ENCODE peak calls at places on chromosomes 6 and 20, in seven cellular contexts. T is M059J, S is T-helper 9 cell, R is NAMALWA, N is WTC11, K is CMK, Q is iPS-NIHi11. G is an unnamed sample.

GRCh38 chr6:139850512-139850911 is 476.1 kb upstream of the CITED2 start:
- DNase-seq in Q (no peak), T (no peak), K (no peak), N (no peak), S (no peak), R (no peak), G (no peak)

GRCh38 chr6:4210619-4211419 is 75.4 kb upstream of the ECI2 start:
- DNase-seq in R (peak; percentile 68), T (peak; percentile 68), K (no peak), Q (peak; percentile 78), S (peak; percentile 28), N (peak; percentile 82), G (peak; percentile 61)

GRCh38 chr6:118618676-118619377 is 32.6 kb downstream of the CEP85L start:
- DNase-seq in S (peak; percentile 56), R (peak; percentile 65), K (no peak), T (peak; percentile 15), Q (peak; percentile 68), N (peak; percentile 77), G (peak; percentile 23)

GRCh38 chr6:154852700-154853099 is 119.5 kb downstream of the SCAF8 start:
- DNase-seq in N (no peak), R (no peak), T (peak; percentile 82), K (no peak), Q (no peak), S (no peak), G (no peak)

GRCh38 chr20:1959156-1959555 is 34.7 kb downstream of the PDYN start:
- DNase-seq in R (no peak), S (no peak), N (no peak), Q (no peak), T (no peak), K (no peak), G (no peak)

GRCh38 chr20:47546184-47547033 is 44.7 kb downstream of the NCOA3 start:
- DNase-seq in R (no peak), S (no peak), T (no peak), N (no peak), K (no peak), Q (peak; percentile 27), G (no peak)

GRCh38 chr6:147849401-147849800 is 340.9 kb downstream of the SAMD5 start:
- DNase-seq in K (no peak), R (no peak), S (no peak), T (no peak), N (no peak), Q (no peak), G (no peak)

GRCh38 chr6:36839819-36840379 is 655 bp upstream of the CPNE5 start:
- DNase-seq in K (no peak), R (peak; percentile 66), S (peak; percentile 34), N (peak; percentile 52), T (peak; percentile 51), Q (peak; percentile 80), G (no peak)

GRCh38 chr20:48702388-48703041 is 125.3 kb downstream of the PREX1 start:
- DNase-seq in K (no peak), N (peak; percentile 32), R (no peak), S (no peak), Q (peak; percentile 75), T (no peak), G (no peak)

G was measured in A172.